ENCODE peak calls at places on chromosome 1, in ten cellular contexts. S is T-cell; Z is body of pancreas; H is activated T-cell treated with anti-CD3 and anti-CD28 coated beads for 1 hour; O is HTR-8/SVneo; P is frontal cortex; E is GM03348; I is choroid plexus epithelial cell; A is stimulated activated effector memory CD8-positive, alpha-beta T cell treated with anti-CD3 and anti-CD28 coated beads, Interleukin-12 subunit alpha, Interleukin-12 subunit beta, amount 100 ng/mL, for 72 hours; W is NCI-H1105. U is an unnamed sample.

GRCh38 chr1:119469741-119470140 is 37.3 kb upstream of the HSD3B1 start:
- DNase-seq in Z (no peak), W (no peak), H (no peak), A (no peak), E (no peak), S (no peak), I (no peak), P (no peak), O (no peak), U (no peak)

GRCh38 chr1:201468844-201469644 is at the start of gene PHLDA3:
- DNase-seq in E (peak), Z (peak), A (peak), H (no peak), P (peak), S (no peak), W (peak), O (peak), I (peak), U (peak)

GRCh38 chr1:19342077-19342775 is 30.1 kb downstream of the SLC66A1 start:
- DNase-seq in P (no peak), Z (no peak), S (no peak), E (no peak), I (no peak), O (no peak), W (no peak), A (no peak), H (no peak), U (no peak)

GRCh38 chr1:173114381-173114780 is 63.6 kb upstream of the TNFSF18 start:
- DNase-seq in E (no peak), W (no peak), O (no peak), Z (no peak), S (no peak), H (no peak), I (no peak), A (no peak), P (no peak), U (no peak)

GRCh38 chr1:46724991-46725735 is 6.2 kb upstream of the EFCAB14 start:
- DNase-seq in P (peak), H (peak), W (peak), A (peak), E (peak), O (peak), S (peak), I (peak), Z (peak), U (peak)

GRCh38 chr1:42979037-42979432 is 20.4 kb upstream of the SLC2A1 start:
- DNase-seq in W (no peak), O (no peak), A (no peak), H (no peak), S (no peak), I (peak), Z (no peak), E (no peak), P (no peak), U (no peak)

GRCh38 chr1:17232759-17233661 is 15.9 kb upstream of the PADI3 start:
- DNase-seq in P (no peak), H (no peak), I (peak), W (no peak), Z (no peak), S (no peak), A (no peak), O (peak), E (peak), U (no peak)

GRCh38 chr1:235597867-235598553 is 51.6 kb downstream of the GNG4 start:
- DNase-seq in H (no peak), O (peak), E (peak), P (no peak), Z (no peak), I (peak), S (no peak), A (no peak), W (no peak), U (no peak)

GRCh38 chr1:81617308-81618027 is 183.3 kb upstream of the ADGRL2 start:
- DNase-seq in A (no peak), E (peak), P (no peak), I (peak), Z (no peak), S (no peak), W (no peak), O (no peak), H (no peak), U (no peak)

GRCh38 chr1:6294080-6294867 is 33.4 kb upstream of the GPR153 start:
- DNase-seq in I (no peak), A (no peak), W (no peak), E (no peak), Z (no peak), H (no peak), O (no peak), P (no peak), S (peak), U (no peak)

GRCh38 chr1:19365711-19366110 is 53.6 kb downstream of the SLC66A1 start:
- DNase-seq in A (no peak), W (no peak), H (no peak), S (no peak), O (no peak), I (peak), P (no peak), E (peak), Z (no peak), U (no peak)

GRCh38 chr1:222924140-222924706 is 109.4 kb downstream of the DISP1 start:
- DNase-seq in O (no peak), S (no peak), H (no peak), W (no peak), A (no peak), I (no peak), P (no peak), E (no peak), Z (no peak), U (no peak)